ENCODE peak calls at places on chromosomes 7 and 10, in ten cellular contexts. O, R, J, C, U, V, I, M, P and Y are unnamed samples.

GRCh38 chr10:131815366-131816156 is 85.2 kb upstream of the PPP2R2D start:
- DNase-seq in O (no peak), R (no peak), J (no peak), C (no peak), U (no peak), V (no peak), I (peak), M (no peak), P (no peak), Y (no peak)

GRCh38 chr10:35398355-35398754 is 62.0 kb downstream of the CCNY start:
- DNase-seq in O (peak), R (no peak), J (no peak), C (no peak), U (peak), V (no peak), I (no peak), M (no peak), P (no peak), Y (no peak)

GRCh38 chr7:19772858-19773337 is 519 bp downstream of the TMEM196 start:
- DNase-seq in O (no peak), R (no peak), J (no peak), C (peak), U (no peak), V (no peak), I (no peak), M (no peak), P (no peak), Y (no peak)

GRCh38 chr7:92834661-92835139 is 1.7 kb downstream of the CDK6 start:
- DNase-seq in O (no peak), R (peak), J (peak), C (peak), U (no peak), V (no peak), I (peak), M (peak), P (peak), Y (no peak)

GRCh38 chr10:5442056-5442989 is 30.0 kb downstream of the NET1 start:
- DNase-seq in O (peak), R (peak), J (no peak), C (peak), U (peak), V (peak), I (no peak), M (no peak), P (no peak), Y (no peak)

GRCh38 chr10:123583639-123584418 is 82.3 kb upstream of the GPR26 start:
- DNase-seq in O (peak), R (no peak), J (peak), C (peak), U (peak), V (no peak), I (peak), M (peak), P (no peak), Y (no peak)

GRCh38 chr10:35372329-35372728 is 36.0 kb downstream of the CCNY start:
- DNase-seq in O (no peak), R (no peak), J (no peak), C (no peak), U (no peak), V (no peak), I (no peak), M (no peak), P (no peak), Y (no peak)

GRCh38 chr7:141483044-141483443 is 68.2 kb upstream of the AGK start:
- DNase-seq in O (no peak), R (no peak), J (no peak), C (no peak), U (no peak), V (no peak), I (no peak), M (no peak), P (no peak), Y (no peak)